ENCODE peak calls at places on chromosomes 7 and 10, in seven cellular contexts. One of them, this sample, is unnamed.

GRCh38 chr7:25820432-25821040 is 331.5 kb upstream of the NFE2L3 start:
- DNase-seq in HL-60: no peak
- DNase-seq in lung: no peak
- DNase-seq in astrocyte: no peak
- DNase-seq in heart right ventricle: no peak
- DNase-seq in heart left ventricle: no peak
- DNase-seq in ascending aorta: no peak
- DNase-seq in this sample: no peak

GRCh38 chr10:22368402-22368801 is 23.1 kb downstream of the SPAG6 start:
- DNase-seq in HL-60: no peak
- DNase-seq in heart right ventricle: no peak
- DNase-seq in ascending aorta: no peak
- DNase-seq in astrocyte: no peak
- DNase-seq in heart left ventricle: no peak
- DNase-seq in lung: no peak
- DNase-seq in this sample: no peak

GRCh38 chr10:29191674-29192073 is 97.2 kb upstream of the LYZL1 start:
- DNase-seq in heart right ventricle: no peak
- DNase-seq in astrocyte: no peak
- DNase-seq in ascending aorta: no peak
- DNase-seq in lung: no peak
- DNase-seq in heart left ventricle: no peak
- DNase-seq in HL-60: no peak
- DNase-seq in this sample: no peak

GRCh38 chr10:96089116-96089515 is 41.0 kb upstream of the ZNF518A start:
- DNase-seq in heart right ventricle: no peak
- DNase-seq in ascending aorta: no peak
- DNase-seq in HL-60: no peak
- DNase-seq in heart left ventricle: no peak
- DNase-seq in lung: no peak
- DNase-seq in astrocyte: no peak
- DNase-seq in this sample: no peak

GRCh38 chr10:18610517-18610916 is 40.9 kb downstream of the NSUN6 start:
- DNase-seq in heart right ventricle: no peak
- DNase-seq in heart left ventricle: no peak
- DNase-seq in astrocyte: peak; percentile 86
- DNase-seq in HL-60: no peak
- DNase-seq in lung: no peak
- DNase-seq in ascending aorta: no peak
- DNase-seq in this sample: peak; percentile 93

GRCh38 chr7:100863406-100863950 is 3.7 kb upstream of the TRIP6 start:
- DNase-seq in ascending aorta: no peak
- DNase-seq in lung: no peak
- DNase-seq in heart left ventricle: no peak
- DNase-seq in astrocyte: peak; percentile 63
- DNase-seq in heart right ventricle: no peak
- DNase-seq in HL-60: no peak
- DNase-seq in this sample: no peak

GRCh38 chr10:49328401-49329185 is 29.6 kb downstream of the C10orf71 start:
- DNase-seq in HL-60: no peak
- DNase-seq in astrocyte: no peak
- DNase-seq in heart left ventricle: no peak
- DNase-seq in ascending aorta: no peak
- DNase-seq in lung: no peak
- DNase-seq in heart right ventricle: no peak
- DNase-seq in this sample: no peak

GRCh38 chr10:63083904-63084689 is 49.0 kb upstream of the NRBF2 start:
- DNase-seq in heart right ventricle: peak; percentile 61
- DNase-seq in heart left ventricle: peak; percentile 74
- DNase-seq in astrocyte: peak; percentile 70
- DNase-seq in HL-60: peak; percentile 52
- DNase-seq in ascending aorta: no peak
- DNase-seq in lung: peak; percentile 48
- DNase-seq in this sample: peak; percentile 67

GRCh38 chr7:98703916-98704315 is 86.8 kb downstream of the NPTX2 start:
- DNase-seq in heart right ventricle: no peak
- DNase-seq in astrocyte: no peak
- DNase-seq in heart left ventricle: no peak
- DNase-seq in ascending aorta: no peak
- DNase-seq in lung: no peak
- DNase-seq in HL-60: no peak
- DNase-seq in this sample: no peak

GRCh38 chr7:75762350-75762917 is 9.6 kb downstream of the CCL26 start:
- DNase-seq in heart right ventricle: no peak
- DNase-seq in HL-60: no peak
- DNase-seq in astrocyte: peak; percentile 48
- DNase-seq in lung: no peak
- DNase-seq in ascending aorta: no peak
- DNase-seq in heart left ventricle: no peak
- DNase-seq in this sample: peak; percentile 25

GRCh38 chr10:102280397-102281015 is 35.2 kb downstream of the GBF1 start:
- DNase-seq in HL-60: no peak
- DNase-seq in heart right ventricle: peak; percentile 71
- DNase-seq in astrocyte: peak; percentile 41
- DNase-seq in lung: no peak
- DNase-seq in ascending aorta: no peak
- DNase-seq in heart left ventricle: peak; percentile 67
- DNase-seq in this sample: peak; percentile 6

GRCh38 chr7:55438765-55439525 is 73.8 kb downstream of the LANCL2 start:
- DNase-seq in ascending aorta: no peak
- DNase-seq in astrocyte: peak; percentile 68
- DNase-seq in heart right ventricle: peak; percentile 25
- DNase-seq in HL-60: no peak
- DNase-seq in heart left ventricle: peak; percentile 65
- DNase-seq in lung: peak; percentile 55
- DNase-seq in this sample: no peak

DNA sequence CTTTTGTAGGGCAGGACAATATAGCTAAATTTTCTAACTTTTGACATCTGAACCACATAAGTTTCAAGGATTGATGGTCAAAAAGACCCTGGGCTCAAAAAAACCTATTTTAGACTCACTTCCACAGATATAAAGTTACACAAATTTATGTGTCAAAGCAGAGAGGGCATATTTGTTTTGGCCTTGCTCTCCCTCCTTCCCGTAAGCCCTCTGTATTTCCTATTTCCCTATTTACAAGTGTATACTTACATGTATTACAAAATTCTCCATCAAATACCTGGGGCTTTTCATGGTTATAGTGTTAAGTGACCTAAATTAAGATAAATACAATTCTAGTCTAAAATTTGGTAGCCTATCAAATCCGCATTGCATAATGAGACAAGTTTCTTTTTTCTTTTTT is 2.6 kb downstream of the KDM7A start:
- DNase-seq in ascending aorta: no peak
- DNase-seq in astrocyte: no peak
- DNase-seq in heart right ventricle: no peak
- DNase-seq in HL-60: no peak
- DNase-seq in heart left ventricle: no peak
- DNase-seq in lung: no peak
- DNase-seq in this sample: no peak
- H3K27ac ChIP-seq in ascending aorta: no peak overlapping the region
- H3K27ac ChIP-seq in astrocyte: no peak overlapping the region
- H3K27ac ChIP-seq in heart right ventricle: no peak overlapping the region
- H3K27ac ChIP-seq in HL-60: no peak overlapping the region
- H3K27ac ChIP-seq in heart left ventricle: no peak overlapping the region
- H3K27ac ChIP-seq in lung: no peak overlapping the region
- H3K27ac ChIP-seq in this sample: no peak overlapping the region

GRCh38 chr7:128662091-128662490 is 10.0 kb upstream of the GARIN1A start:
- DNase-seq in ascending aorta: no peak
- DNase-seq in lung: no peak
- DNase-seq in heart left ventricle: no peak
- DNase-seq in astrocyte: no peak
- DNase-seq in HL-60: no peak
- DNase-seq in heart right ventricle: no peak
- DNase-seq in this sample: no peak
- TF ChIP-seq CTCF in ascending aorta: no peak
- TF ChIP-seq CTCF in lung: no peak
- TF ChIP-seq CTCF in heart left ventricle: no peak
- TF ChIP-seq CTCF in astrocyte: no peak
- TF ChIP-seq CTCF in HL-60: no peak
- TF ChIP-seq CTCF in heart right ventricle: no peak
- TF ChIP-seq CTCF in this sample: no peak

GRCh38 chr7:130273863-130274262 is 7.2 kb downstream of the CPA2 start:
- DNase-seq in lung: no peak
- DNase-seq in HL-60: no peak
- DNase-seq in heart right ventricle: peak; percentile 37
- DNase-seq in heart left ventricle: no peak
- DNase-seq in astrocyte: peak; percentile 63
- DNase-seq in ascending aorta: no peak
- DNase-seq in this sample: no peak
- H3K4me3 ChIP-seq in lung: no peak overlapping the region
- H3K4me3 ChIP-seq in HL-60: no peak overlapping the region
- H3K4me3 ChIP-seq in heart right ventricle: peak overlapping the region; percentile 46
- H3K4me3 ChIP-seq in heart left ventricle: no peak overlapping the region
- H3K4me3 ChIP-seq in astrocyte: peak overlapping the region; percentile 18
- H3K4me3 ChIP-seq in ascending aorta: peak overlapping the region; percentile 63
- H3K4me3 ChIP-seq in this sample: no peak overlapping the region

GRCh38 chr10:99777918-99778716 is 4.3 kb upstream of the ABCC2 start:
- DNase-seq in lung: no peak
- DNase-seq in heart right ventricle: no peak
- DNase-seq in HL-60: peak; percentile 6
- DNase-seq in ascending aorta: no peak
- DNase-seq in astrocyte: no peak
- DNase-seq in heart left ventricle: no peak
- DNase-seq in this sample: no peak
- H3K27ac ChIP-seq in lung: no peak overlapping the region
- H3K27ac ChIP-seq in heart right ventricle: no peak overlapping the region
- H3K27ac ChIP-seq in HL-60: peak overlapping the region; percentile 58
- H3K27ac ChIP-seq in ascending aorta: no peak overlapping the region
- H3K27ac ChIP-seq in astrocyte: peak overlapping the region; percentile 97
- H3K27ac ChIP-seq in heart left ventricle: no peak overlapping the region
- H3K27ac ChIP-seq in this sample: no peak overlapping the region

GRCh38 chr7:4684826-4685225 is 2.7 kb downstream of the FOXK1 start:
- DNase-seq in heart right ventricle: no peak
- DNase-seq in lung: no peak
- DNase-seq in heart left ventricle: no peak
- DNase-seq in astrocyte: no peak
- DNase-seq in HL-60: no peak
- DNase-seq in ascending aorta: no peak
- DNase-seq in this sample: no peak

GRCh38 chr7:4683043-4683883 is 1.2 kb downstream of the FOXK1 start:
- DNase-seq in astrocyte: no peak
- DNase-seq in HL-60: no peak
- DNase-seq in heart left ventricle: peak; percentile 63
- DNase-seq in ascending aorta: no peak
- DNase-seq in heart right ventricle: peak; percentile 38
- DNase-seq in lung: no peak
- DNase-seq in this sample: no peak

GRCh38 chr7:4681922-4682620 is at the start of gene FOXK1:
- DNase-seq in astrocyte: peak; percentile 42
- DNase-seq in ascending aorta: no peak
- DNase-seq in heart left ventricle: peak; percentile 85
- DNase-seq in lung: peak; percentile 69
- DNase-seq in HL-60: peak; percentile 45
- DNase-seq in heart right ventricle: peak; percentile 76
- DNase-seq in this sample: no peak

GRCh38 chr7:4682621-4683042 is 537 bp downstream of the FOXK1 start:
- DNase-seq in HL-60: no peak
- DNase-seq in heart left ventricle: peak; percentile 60
- DNase-seq in astrocyte: peak; percentile 41
- DNase-seq in ascending aorta: no peak
- DNase-seq in lung: peak; percentile 58
- DNase-seq in heart right ventricle: peak; percentile 36
- DNase-seq in this sample: no peak

DNA sequence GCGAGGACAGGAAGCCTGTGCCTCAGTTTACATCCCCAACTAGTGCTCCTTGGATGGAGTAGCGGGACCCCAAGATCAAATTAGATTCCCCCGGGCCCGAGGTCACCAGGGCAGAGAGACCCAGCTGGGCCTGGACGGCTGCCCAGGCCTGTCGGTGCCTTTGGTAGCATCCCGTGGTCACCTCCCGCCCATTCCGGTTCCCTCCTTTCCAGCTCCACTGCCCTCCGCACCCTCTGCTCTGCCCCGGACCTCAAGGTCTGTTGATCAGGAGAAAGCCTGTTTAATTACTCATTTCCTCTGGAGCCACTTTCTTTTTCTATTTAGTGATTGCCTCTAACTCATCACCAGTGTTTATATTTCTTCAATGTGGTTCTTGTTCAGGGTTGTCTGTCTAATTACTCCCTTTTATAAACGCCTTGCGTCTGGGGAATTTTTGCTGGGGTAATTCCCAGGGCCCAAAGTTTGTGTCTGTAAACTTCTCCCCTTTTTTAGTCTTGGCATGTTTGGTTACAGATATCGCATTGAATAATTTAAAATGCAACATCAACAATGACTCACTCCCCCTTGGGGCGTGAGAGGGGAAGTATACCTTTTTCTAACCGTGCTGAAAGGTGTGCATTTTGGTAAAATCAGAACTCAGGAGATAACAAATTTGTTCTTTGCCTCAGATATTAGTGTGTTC is 1.9 kb downstream of the FOXK1 start:
- DNase-seq in heart right ventricle: peak; percentile 78
- DNase-seq in astrocyte: peak; percentile 73
- DNase-seq in ascending aorta: no peak
- DNase-seq in HL-60: no peak
- DNase-seq in lung: peak; percentile 57
- DNase-seq in heart left ventricle: peak; percentile 78
- DNase-seq in this sample: peak; percentile 53
- TF ChIP-seq CTCF in heart right ventricle: no peak
- TF ChIP-seq CTCF in astrocyte: no peak
- TF ChIP-seq CTCF in ascending aorta: no peak
- TF ChIP-seq CTCF in HL-60: no peak
- TF ChIP-seq CTCF in lung: no peak
- TF ChIP-seq CTCF in heart left ventricle: no peak
- TF ChIP-seq CTCF in this sample: peak; percentile 22

DNA sequence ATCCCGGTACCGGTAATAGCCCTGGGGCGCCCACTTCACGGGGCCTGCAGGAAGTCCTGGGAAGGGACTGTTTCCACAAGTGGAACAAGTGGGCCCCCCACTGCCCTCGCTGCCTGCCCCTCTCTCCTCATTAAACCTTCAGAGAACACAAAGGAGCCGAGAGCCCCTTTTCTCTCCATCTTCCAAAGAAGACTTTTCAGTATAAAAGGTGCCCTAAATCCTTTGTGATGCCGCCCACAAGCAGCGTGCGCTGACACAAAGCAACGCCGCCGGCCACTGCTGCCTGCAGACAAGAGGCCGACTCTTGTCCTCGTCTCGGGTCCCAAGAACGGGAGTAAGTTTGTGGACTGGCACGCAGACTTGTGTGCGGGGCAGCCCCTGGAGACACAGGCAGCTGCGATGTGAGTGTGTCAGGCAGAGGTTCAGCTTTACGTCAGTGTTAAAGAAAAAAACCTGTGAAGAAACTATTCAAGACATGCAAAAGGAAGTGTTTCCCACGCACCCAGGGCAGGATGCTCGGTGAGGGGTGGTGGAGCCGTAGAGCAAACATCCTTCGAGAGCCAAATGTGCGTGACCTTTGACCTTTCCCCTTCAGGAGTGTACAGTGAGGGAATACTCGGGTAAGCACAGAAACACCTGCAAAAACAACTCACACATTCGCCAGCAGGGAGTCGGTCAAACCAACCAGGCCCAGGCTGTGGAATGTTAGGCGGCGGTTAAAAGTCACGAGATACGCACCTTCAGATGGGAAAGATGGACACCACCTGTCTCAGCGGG is 118.2 kb downstream of the VIPR2 start:
- DNase-seq in heart right ventricle: no peak
- DNase-seq in HL-60: no peak
- DNase-seq in heart left ventricle: no peak
- DNase-seq in lung: no peak
- DNase-seq in astrocyte: no peak
- DNase-seq in ascending aorta: no peak
- DNase-seq in this sample: peak; percentile 59
- H3K4me3 ChIP-seq in heart right ventricle: no peak overlapping the region
- H3K4me3 ChIP-seq in HL-60: no peak overlapping the region
- H3K4me3 ChIP-seq in heart left ventricle: no peak overlapping the region
- H3K4me3 ChIP-seq in lung: no peak overlapping the region
- H3K4me3 ChIP-seq in astrocyte: no peak overlapping the region
- H3K4me3 ChIP-seq in ascending aorta: no peak overlapping the region
- H3K4me3 ChIP-seq in this sample: no peak overlapping the region